ENCODE peak calls at places on chromosomes 1 and 21, in nine cellular contexts. S, L, W, F, O, V, A, E and B are unnamed samples.

GRCh38 chr1:26959722-26960624 is at the start of gene KDF1:
- DNase-seq in F (no peak), S (no peak), E (peak), O (peak), L (no peak), A (no peak), W (no peak), V (peak), B (no peak)

GRCh38 chr1:230322967-230323547 is 103.1 kb downstream of the PGBD5 start:
- DNase-seq in S (no peak), W (no peak), O (no peak), V (no peak), A (no peak), L (no peak), E (no peak), F (no peak), B (no peak)

GRCh38 chr1:40315795-40316594 is 1.1 kb downstream of the COL9A2 start:
- DNase-seq in W (peak), L (no peak), O (no peak), S (no peak), E (peak), A (peak), F (no peak), V (no peak), B (peak)

GRCh38 chr1:169070547-169070946 is 35.9 kb upstream of the ATP1B1 start:
- DNase-seq in E (no peak), V (no peak), O (no peak), S (peak), A (no peak), L (no peak), W (no peak), F (no peak), B (no peak)

GRCh38 chr1:231065510-231066241 is 25.6 kb upstream of the FAM89A start:
- DNase-seq in F (no peak), V (no peak), A (no peak), W (no peak), S (no peak), E (no peak), L (no peak), O (no peak), B (no peak)

GRCh38 chr1:147167361-147167760 is 4.9 kb downstream of the PRKAB2 start:
- DNase-seq in V (peak), E (no peak), A (no peak), S (no peak), O (peak), L (no peak), F (peak), W (no peak), B (no peak)

GRCh38 chr1:100511058-100511457 is 26.9 kb upstream of the GPR88 start:
- DNase-seq in E (no peak), O (no peak), L (no peak), V (no peak), F (no peak), A (no peak), S (no peak), W (no peak), B (no peak)

GRCh38 chr1:10866314-10867091 is 70.1 kb upstream of the CASZ1 start:
- DNase-seq in S (no peak), L (no peak), E (no peak), W (peak), A (peak), O (no peak), V (peak), F (no peak), B (no peak)

GRCh38 chr1:19824541-19824940 is 9.5 kb upstream of the RNF186 start:
- DNase-seq in A (no peak), V (no peak), O (no peak), F (no peak), L (no peak), E (no peak), W (no peak), S (no peak), B (no peak)

GRCh38 chr21:26098758-26099157 is 71.8 kb downstream of the APP start:
- DNase-seq in W (no peak), O (no peak), E (no peak), F (no peak), L (no peak), S (no peak), V (peak), A (no peak), B (no peak)

GRCh38 chr1:189131576-189131975 is 1346.1 kb downstream of the BRINP3 start:
- DNase-seq in F (no peak), S (no peak), A (no peak), W (no peak), E (no peak), L (no peak), V (peak), O (no peak), B (no peak)

GRCh38 chr1:240539031-240539430 is 72.9 kb downstream of the GREM2 start:
- DNase-seq in E (no peak), L (no peak), A (no peak), F (no peak), W (no peak), S (no peak), V (no peak), O (no peak), B (no peak)

GRCh38 chr21:31264574-31264973 is 79.5 kb downstream of the TIAM1 start:
- DNase-seq in E (no peak), S (no peak), V (no peak), W (no peak), A (no peak), F (no peak), L (no peak), O (no peak), B (no peak)
- TF ChIP-seq CTCF in E (no peak), S (no peak), V (peak), W (no peak), A (no peak), F (no peak), L (no peak), O (peak), B (no peak)

GRCh38 chr1:225655509-225656258 is 2.8 kb upstream of the ENAH start:
- DNase-seq in O (peak), E (no peak), A (no peak), V (peak), S (peak), F (peak), W (peak), L (peak), B (no peak)
- TF ChIP-seq CTCF in O (peak), E (no peak), A (no peak), V (peak), S (no peak), F (no peak), W (peak), L (no peak), B (peak)

GRCh38 chr1:53541761-53542550 is 82.8 kb downstream of the DMRTB1 start:
- DNase-seq in F (peak), L (no peak), S (no peak), A (no peak), O (peak), W (peak), V (peak), E (no peak), B (no peak)
- TF ChIP-seq CTCF in F (peak), L (no peak), S (no peak), A (peak), O (peak), W (peak), V (peak), E (no peak), B (no peak)

DNA sequence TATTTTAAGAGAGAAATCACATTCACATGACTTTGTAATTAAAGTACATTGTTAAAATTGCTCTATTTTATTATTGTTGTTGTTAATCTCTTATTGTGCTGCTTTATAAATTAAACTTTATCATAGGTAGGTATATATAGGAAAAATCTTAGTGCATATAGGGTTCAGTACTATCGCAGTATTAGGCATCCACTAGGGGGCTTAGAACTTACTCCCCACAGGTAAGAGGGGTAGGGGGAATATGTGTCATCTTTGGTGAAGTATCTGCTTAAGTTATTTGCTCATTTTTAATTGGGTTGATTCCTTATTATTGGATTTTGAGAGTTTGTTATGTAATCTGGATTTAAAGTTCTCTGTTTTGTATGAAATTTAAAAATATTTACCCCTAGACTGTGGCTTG is 385.2 kb downstream of the DUSP10 start:
- DNase-seq in O (no peak), F (no peak), S (no peak), L (no peak), W (no peak), A (no peak), E (no peak), V (peak), B (no peak)
- TF ChIP-seq CTCF in O (peak), F (no peak), S (no peak), L (no peak), W (peak), A (peak), E (no peak), V (peak), B (peak)